ENCODE peak calls at places on chromosomes 1 and 21, in seven cellular contexts. R is neuronal stem cell, H is IMR-90, G is mesendoderm, Y is H9, U is trophoblast cell, M is mesenchymal stem cell. K is an unnamed sample.

GRCh38 chr1:114524933-114525332 is 13.9 kb upstream of the TRIM33 start:
- DNase-seq in U (peak), Y (no peak), H (no peak), M (no peak), G (peak), R (no peak), K (no peak)

GRCh38 chr21:44405948-44406872 is 49.1 kb upstream of the LRRC3 start:
- DNase-seq in M (peak), G (no peak), H (no peak), Y (peak), U (peak), R (no peak), K (no peak)

GRCh38 chr21:31683029-31683428 is 23.5 kb downstream of the SOD1 start:
- DNase-seq in R (no peak), Y (no peak), M (no peak), G (no peak), H (no peak), U (peak), K (no peak)

GRCh38 chr1:174815474-174815908 is 184.3 kb upstream of the CACYBP start:
- DNase-seq in H (no peak), Y (no peak), G (no peak), M (no peak), U (no peak), R (no peak), K (no peak)

GRCh38 chr1:8115769-8116167 is 89.7 kb upstream of the ERRFI1 start:
- DNase-seq in R (no peak), G (no peak), M (no peak), H (no peak), Y (no peak), U (no peak), K (no peak)

GRCh38 chr1:21874778-21875547 is 62.1 kb downstream of the HSPG2 start:
- DNase-seq in R (no peak), G (no peak), M (no peak), H (no peak), U (no peak), Y (no peak), K (no peak)

GRCh38 chr1:155307247-155307740 is 1.4 kb upstream of the FDPS start:
- DNase-seq in R (no peak), Y (peak), M (peak), U (peak), H (peak), G (peak), K (no peak)

GRCh38 chr1:211520641-211521040 is 28.7 kb upstream of the RD3 start:
- DNase-seq in M (peak), U (peak), G (peak), R (no peak), H (no peak), Y (no peak), K (no peak)

GRCh38 chr1:167500283-167500860 is 18.0 kb downstream of the CD247 start:
- DNase-seq in H (no peak), G (no peak), R (no peak), M (no peak), Y (no peak), U (no peak), K (no peak)

GRCh38 chr1:18807334-18808063 is 52.0 kb downstream of the TAS1R2 start:
- DNase-seq in H (no peak), M (no peak), U (no peak), G (no peak), Y (no peak), R (no peak), K (no peak)

GRCh38 chr21:29177800-29178199 is 47.4 kb downstream of the MAP3K7CL start:
- DNase-seq in Y (no peak), R (no peak), G (no peak), U (no peak), H (no peak), M (no peak), K (no peak)

GRCh38 chr1:23854568-23854967 is 13.5 kb downstream of the FUCA1 start:
- DNase-seq in R (no peak), G (peak), H (no peak), U (no peak), M (peak), Y (no peak), K (no peak)

GRCh38 chr1:202964755-202965440 is 2.2 kb downstream of the CYB5R1 start:
- DNase-seq in H (peak), M (peak), G (peak), R (no peak), Y (no peak), U (peak), K (no peak)

GRCh38 chr1:7839526-7839925 is 13.3 kb downstream of the UTS2 start:
- DNase-seq in R (no peak), U (peak), Y (no peak), M (no peak), G (peak), H (no peak), K (no peak)

GRCh38 chr1:231138221-231138620 is 23.6 kb upstream of the TRIM67 start:
- DNase-seq in U (no peak), M (no peak), R (no peak), G (no peak), H (no peak), Y (no peak), K (no peak)

GRCh38 chr1:29514361-29515187 is 278.3 kb downstream of the PTPRU start:
- DNase-seq in R (no peak), M (no peak), H (no peak), G (no peak), U (no peak), Y (no peak), K (no peak)

GRCh38 chr1:246117066-246117791 is 389.9 kb downstream of the SMYD3 start:
- DNase-seq in H (peak), M (peak), U (peak), R (no peak), Y (peak), G (peak), K (no peak)

GRCh38 chr21:25396135-25396711 is 211.1 kb downstream of the MRPL39 start:
- DNase-seq in Y (no peak), M (no peak), G (no peak), H (no peak), U (no peak), R (no peak), K (no peak)

GRCh38 chr1:21216835-21217811 is 40.4 kb upstream of the EIF4G3 start:
- DNase-seq in M (peak), U (peak), Y (peak), H (peak), R (no peak), G (peak), K (no peak)

GRCh38 chr21:45079351-45079750 is 5.0 kb downstream of the ADARB1 start:
- DNase-seq in R (no peak), G (no peak), U (no peak), Y (peak), H (no peak), M (no peak), K (no peak)

GRCh38 chr1:214329456-214330220 is 48.7 kb downstream of the SMYD2 start:
- DNase-seq in H (no peak), Y (no peak), G (no peak), M (no peak), U (peak), R (no peak), K (no peak)

GRCh38 chr1:29521846-29522580 is 285.7 kb downstream of the PTPRU start:
- DNase-seq in H (no peak), Y (peak), G (no peak), R (no peak), M (no peak), U (no peak), K (no peak)

GRCh38 chr1:37474697-37475379 is 458 bp downstream of the ZC3H12A start:
- DNase-seq in H (no peak), U (peak), Y (no peak), G (peak), M (peak), R (no peak), K (no peak)

GRCh38 chr1:183019860-183020259 is 3.4 kb upstream of the LAMC1 start:
- DNase-seq in G (peak), R (no peak), M (no peak), U (no peak), Y (no peak), H (peak), K (no peak)

GRCh38 chr1:228370439-228370940 is 36.1 kb downstream of the TRIM11 start:
- DNase-seq in Y (no peak), H (no peak), M (no peak), U (no peak), R (no peak), G (no peak), K (no peak)

GRCh38 chr1:26295194-26296138 is 11.0 kb downstream of the UBXN11 start:
- DNase-seq in H (no peak), G (no peak), U (peak), R (no peak), M (no peak), Y (no peak), K (no peak)

GRCh38 chr1:2085080-2085479 is 34.9 kb downstream of the PRKCZ start:
- DNase-seq in R (no peak), G (no peak), U (no peak), Y (no peak), H (no peak), M (no peak), K (no peak)

GRCh38 chr1:53198241-53198651 is 1.6 kb downstream of the CPT2 start:
- DNase-seq in Y (no peak), G (no peak), U (peak), M (peak), R (no peak), H (no peak), K (no peak)

GRCh38 chr1:101507547-101507971 is 270.7 kb downstream of the S1PR1 start:
- DNase-seq in R (no peak), U (no peak), M (no peak), H (no peak), Y (no peak), G (no peak), K (no peak)

GRCh38 chr1:45079533-45079932 is 67.5 kb downstream of the UROD start:
- DNase-seq in M (no peak), H (no peak), R (no peak), Y (no peak), G (no peak), U (no peak), K (no peak)

GRCh38 chr1:182149411-182149965 is 88.0 kb upstream of the ZNF648 start:
- DNase-seq in G (peak), Y (no peak), R (no peak), H (peak), U (peak), M (peak), K (no peak)

GRCh38 chr1:63704443-63704842 is 69.4 kb upstream of the ROR1 start:
- DNase-seq in Y (no peak), G (no peak), M (no peak), H (peak), U (no peak), R (no peak), K (no peak)

GRCh38 chr1:3677411-3677944 is 25.2 kb downstream of the TP73 start:
- DNase-seq in H (no peak), G (no peak), Y (no peak), M (no peak), U (no peak), R (no peak), K (no peak)

GRCh38 chr1:225737179-225737578 is 40.4 kb upstream of the SRP9 start:
- DNase-seq in G (no peak), Y (no peak), R (no peak), H (no peak), U (no peak), M (no peak), K (no peak)

GRCh38 chr1:19481826-19482398 is 3.4 kb downstream of the CAPZB start:
- DNase-seq in M (no peak), G (no peak), H (no peak), U (no peak), Y (peak), R (no peak), K (no peak)

GRCh38 chr1:3652538-3653285 is 396 bp downstream of the TP73 start:
- DNase-seq in G (peak), U (peak), H (no peak), R (no peak), M (no peak), Y (peak), K (no peak)

GRCh38 chr1:244796719-244797406 is 38.6 kb upstream of the COX20 start:
- DNase-seq in U (peak), H (peak), M (peak), G (peak), Y (no peak), R (peak), K (peak)

GRCh38 chr1:244802556-244803239 is 32.8 kb upstream of the COX20 start:
- DNase-seq in Y (no peak), G (no peak), M (no peak), R (no peak), U (no peak), H (no peak), K (no peak)

GRCh38 chr1:244801246-244801645 is 34.2 kb upstream of the COX20 start:
- DNase-seq in H (peak), R (no peak), Y (no peak), G (peak), U (peak), M (peak), K (no peak)

GRCh38 chr1:244802041-244802440 is 33.4 kb upstream of the COX20 start:
- DNase-seq in H (no peak), U (no peak), G (no peak), Y (no peak), M (no peak), R (no peak), K (no peak)

DNA sequence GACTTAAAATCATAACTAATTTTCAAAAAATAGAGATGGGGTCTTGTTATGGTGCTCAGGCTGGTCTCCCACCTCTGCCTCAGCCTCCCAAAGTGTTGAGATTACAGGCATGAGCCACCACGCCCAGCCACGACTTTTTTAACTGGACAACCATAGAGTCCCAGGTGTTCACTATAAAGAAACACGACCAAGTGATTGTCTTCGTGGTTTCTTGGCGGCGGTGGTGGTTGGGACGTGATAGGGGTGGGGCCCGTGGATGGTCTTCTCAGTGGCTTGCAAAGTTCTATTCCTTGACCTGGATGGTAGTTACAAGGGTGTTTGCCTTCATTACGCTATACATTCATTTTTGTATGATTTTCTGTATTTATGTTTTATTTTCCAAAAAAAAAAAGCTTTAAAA is 34.6 kb upstream of the COX20 start:
- DNase-seq in M (no peak), Y (no peak), U (no peak), R (no peak), H (no peak), G (no peak), K (no peak)
- H3K23ac ChIP-seq in M (no peak), Y (no peak), U (no peak), R (no peak), H (no peak), G (no peak), K (no peak)

GRCh38 chr1:205969229-205969628 is 26.0 kb upstream of the SLC26A9 start:
- DNase-seq in U (no peak), M (no peak), Y (no peak), H (no peak), G (no peak), R (no peak), K (no peak)
- H3K23ac ChIP-seq in U (no peak), M (no peak), Y (no peak), H (no peak), G (no peak), R (no peak), K (no peak)

DNA sequence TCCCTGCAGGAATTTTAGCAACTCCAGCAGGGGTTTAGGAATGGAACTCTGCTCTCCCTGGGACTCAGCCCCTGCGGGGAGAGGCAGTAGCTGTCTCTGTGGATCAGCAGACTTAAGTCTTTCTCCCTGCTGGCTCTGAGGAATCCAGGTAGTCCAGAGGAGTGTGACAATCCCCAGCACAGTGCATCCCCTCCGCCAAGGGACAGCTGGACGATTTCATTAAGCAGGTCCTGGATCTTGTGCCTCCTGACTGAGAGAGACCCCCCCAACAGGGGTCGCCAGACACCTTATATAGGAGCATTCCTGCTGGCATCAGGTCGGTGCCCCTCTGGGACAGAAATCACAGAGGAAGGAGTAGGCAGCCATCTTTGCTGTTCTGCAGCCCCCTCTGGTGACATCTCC is 30.6 kb downstream of the AKT3 start:
- DNase-seq in R (no peak), Y (peak), G (peak), H (no peak), U (no peak), M (no peak), K (peak)
- H3K23ac ChIP-seq in R (no peak), Y (no peak), G (no peak), H (no peak), U (no peak), M (no peak), K (no peak)

GRCh38 chr1:15899266-15899665 is 51.8 kb downstream of the SPEN start:
- DNase-seq in G (no peak), R (no peak), M (no peak), U (no peak), Y (no peak), H (no peak), K (no peak)

GRCh38 chr1:15900662-15901279 is 53.3 kb downstream of the SPEN start:
- DNase-seq in H (no peak), M (no peak), U (no peak), G (peak), Y (no peak), R (no peak), K (no peak)

DNA sequence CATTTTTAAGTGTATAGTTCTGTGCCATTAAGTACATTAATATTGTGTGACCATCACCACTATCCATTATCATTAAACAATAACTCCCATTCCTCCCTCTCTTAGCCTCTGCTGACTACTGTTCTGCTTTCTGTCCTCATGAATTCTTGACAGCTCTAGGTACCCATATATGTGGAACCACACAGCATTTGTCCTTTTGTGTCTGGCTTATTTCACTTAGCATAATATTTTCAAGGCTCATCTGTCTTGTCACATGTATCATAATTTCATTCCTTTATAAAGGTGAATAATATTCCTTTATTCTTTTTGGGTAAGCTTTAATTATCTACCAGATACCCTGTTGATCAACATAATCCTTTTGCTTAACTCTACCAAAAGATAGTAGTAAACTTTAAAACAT is 47.7 kb downstream of the SPEN start:
- DNase-seq in R (no peak), U (no peak), M (no peak), H (no peak), G (no peak), Y (no peak), K (no peak)
- H3K23ac ChIP-seq in R (no peak), U (no peak), M (no peak), H (peak), G (no peak), Y (no peak), K (no peak)